ENCODE peak calls at places on chromosomes 13 and 19, in nine cellular contexts. E, B, N, V, I, M, G, J and X are unnamed samples.

GRCh38 chr19:12346896-12347295 is 13.5 kb upstream of the ZNF563 start:
- DNase-seq in E (no peak), B (no peak), N (no peak), V (no peak), I (no peak), M (no peak), G (no peak), J (peak; percentile 27), X (no peak)

GRCh38 chr19:5030822-5031221 is 61.9 kb downstream of the KDM4B start:
- DNase-seq in E (no peak), B (no peak), N (no peak), V (peak; percentile 85), I (no peak), M (peak; percentile 72), G (no peak), J (no peak), X (no peak)

GRCh38 chr13:40048551-40048950 is 393.1 kb downstream of the COG6 start:
- DNase-seq in E (no peak), B (no peak), N (no peak), V (no peak), I (no peak), M (no peak), G (no peak), J (no peak), X (no peak)

GRCh38 chr13:22120646-22121045 is 449.8 kb downstream of the FGF9 start:
- DNase-seq in E (no peak), B (no peak), N (no peak), V (no peak), I (no peak), M (no peak), G (no peak), J (no peak), X (no peak)

GRCh38 chr19:2235396-2236284 is 489 bp downstream of the PLEKHJ1 start:
- DNase-seq in E (no peak), B (no peak), N (peak; percentile 42), V (no peak), I (no peak), M (no peak), G (peak; percentile 64), J (peak; percentile 44), X (no peak)

GRCh38 chr19:16384688-16385087 is 60.1 kb downstream of the KLF2 start:
- DNase-seq in E (no peak), B (no peak), N (peak; percentile 43), V (no peak), I (no peak), M (no peak), G (no peak), J (no peak), X (no peak)

GRCh38 chr13:51564671-51565070 is 19.6 kb upstream of the WDFY2 start:
- DNase-seq in E (no peak), B (no peak), N (no peak), V (peak; percentile 72), I (no peak), M (no peak), G (no peak), J (no peak), X (no peak)

GRCh38 chr19:58330458-58330857 is 3.7 kb downstream of the ZSCAN22 start:
- DNase-seq in E (peak; percentile 68), B (peak; percentile 71), N (no peak), V (no peak), I (no peak), M (no peak), G (no peak), J (no peak), X (no peak)

GRCh38 chr13:30766234-30766633 is 30.9 kb downstream of the ALOX5AP start:
- DNase-seq in E (no peak), B (no peak), N (no peak), V (no peak), I (no peak), M (no peak), G (no peak), J (no peak), X (no peak)

GRCh38 chr19:55383279-55383788 is 758 bp downstream of the TMEM238 start:
- DNase-seq in E (no peak), B (no peak), N (no peak), V (no peak), I (peak; percentile 74), M (no peak), G (peak; percentile 51), J (no peak), X (no peak)

GRCh38 chr13:29771247-29771646 is 79.2 kb downstream of the UBL3 start:
- DNase-seq in E (peak; percentile 57), B (peak; percentile 62), N (no peak), V (no peak), I (no peak), M (no peak), G (no peak), J (peak; percentile 22), X (no peak)

GRCh38 chr19:45154064-45154827 is 6.5 kb downstream of the NKPD1 start:
- DNase-seq in E (peak; percentile 94), B (peak; percentile 96), N (no peak), V (no peak), I (no peak), M (no peak), G (no peak), J (no peak), X (no peak)

DNA sequence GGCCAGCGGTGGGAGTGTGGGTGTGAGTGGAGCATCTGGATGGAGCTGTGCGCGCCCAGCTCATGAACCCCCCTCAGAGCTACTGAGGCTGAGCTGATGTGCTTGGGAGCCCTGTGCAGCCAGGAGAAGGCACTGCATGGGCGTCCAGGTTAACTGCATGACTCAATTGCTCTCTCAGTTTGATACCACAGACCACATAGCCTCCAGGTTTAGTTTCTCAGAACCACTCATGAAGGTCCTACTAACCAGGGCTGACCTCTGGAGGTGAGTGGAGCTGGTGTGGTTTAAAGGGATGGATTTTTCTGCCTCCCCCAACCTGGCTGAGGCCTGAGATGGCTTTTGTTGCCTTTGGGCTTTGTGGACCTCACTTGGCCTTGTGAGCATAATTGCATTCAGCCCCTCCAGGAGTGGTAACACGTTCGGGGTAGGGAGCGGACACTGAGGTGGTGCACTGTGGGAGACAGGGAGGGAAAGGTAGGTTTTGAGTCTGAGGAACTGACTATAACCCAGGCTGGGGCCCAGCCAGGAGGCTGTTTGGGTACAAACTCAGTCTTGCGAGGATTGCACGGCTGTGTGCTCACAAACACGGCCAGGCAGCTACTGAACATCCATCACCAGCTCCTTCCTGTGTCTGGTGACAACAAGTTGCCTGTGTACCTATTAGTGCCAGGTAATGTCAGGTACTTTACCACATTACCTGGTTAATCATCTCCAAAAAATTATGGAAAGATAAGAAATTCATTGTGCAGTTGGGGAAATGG is 97.5 kb downstream of the RGCC start:
- DNase-seq in E (no peak), B (no peak), N (no peak), V (no peak), I (no peak), M (no peak), G (no peak), J (no peak), X (no peak)
- H3K4me3 ChIP-seq in E (no peak overlapping the region), B (no peak overlapping the region), N (no peak overlapping the region), V (no peak overlapping the region), I (no peak overlapping the region), M (no peak overlapping the region), G (no peak overlapping the region), J (no peak overlapping the region), X (no peak overlapping the region)

GRCh38 chr19:34926685-34927375 is at the start of gene ZNF30:
- DNase-seq in E (peak; percentile 96), B (peak; percentile 95), N (peak; percentile 94), V (peak; percentile 97), I (peak; percentile 96), M (peak; percentile 96), G (peak; percentile 92), J (peak; percentile 90), X (peak; percentile 39)
- H3K4me3 ChIP-seq in E (peak within 1 kb of the TSS; percentile 65), B (peak within 1 kb of the TSS; percentile 80), N (peak within 1 kb of the TSS; percentile 74), V (peak within 1 kb of the TSS; percentile 79), I (peak within 1 kb of the TSS; percentile 97), M (peak within 1 kb of the TSS; percentile 73), G (peak within 1 kb of the TSS; percentile 54), J (peak within 1 kb of the TSS; percentile 77), X (peak within 1 kb of the TSS; percentile 77)

DNA sequence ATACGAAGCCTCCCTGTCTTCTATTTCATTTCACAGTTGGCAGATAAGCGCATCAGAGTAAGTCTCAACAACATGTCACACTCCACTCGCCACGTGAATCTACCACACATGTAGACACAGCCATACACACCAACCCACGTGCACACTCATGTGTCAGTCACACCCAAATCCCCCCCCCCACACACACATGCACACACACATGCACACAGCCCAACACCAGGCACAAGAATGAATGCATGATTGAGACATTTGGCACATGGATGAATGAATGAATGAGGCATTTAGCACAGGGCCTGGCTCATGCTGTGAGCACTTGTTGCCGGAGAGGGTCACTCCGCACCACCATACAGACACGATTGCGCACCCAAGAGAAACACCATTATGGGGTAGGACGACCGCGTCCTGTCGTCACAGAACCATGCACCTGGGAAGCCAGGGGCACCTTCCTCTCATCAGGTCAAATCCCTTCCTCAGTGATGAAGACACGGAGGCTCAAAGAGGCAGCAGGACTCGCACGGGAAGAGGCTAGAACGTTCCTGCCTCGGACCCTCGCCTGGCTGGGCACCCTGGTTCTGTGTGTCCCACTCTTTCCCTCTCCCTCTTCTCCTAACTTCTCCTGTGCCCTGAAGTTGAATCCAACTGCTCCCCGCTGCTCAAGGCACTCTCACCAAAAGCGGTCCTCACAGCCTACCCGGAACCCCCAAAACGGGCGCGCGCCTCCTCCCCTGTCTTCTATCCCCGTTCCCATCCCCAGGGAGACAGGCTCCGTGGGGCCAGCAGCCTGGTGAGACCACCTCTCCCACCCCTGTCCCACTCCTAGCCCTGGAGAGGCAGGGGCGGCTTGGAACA is 1.4 kb downstream of the MEIS3 start:
- DNase-seq in E (no peak), B (no peak), N (no peak), V (no peak), I (peak; percentile 64), M (no peak), G (no peak), J (no peak), X (no peak)
- H3K4me3 ChIP-seq in E (peak overlapping the region; percentile 67), B (peak overlapping the region; percentile 54), N (peak overlapping the region; percentile 63), V (no peak overlapping the region), I (peak overlapping the region; percentile 87), M (no peak overlapping the region), G (peak overlapping the region; percentile 51), J (no peak overlapping the region), X (peak overlapping the region; percentile 45)

GRCh38 chr19:18206018-18206417 is 2.2 kb upstream of the RAB3A start:
- DNase-seq in E (no peak), B (no peak), N (no peak), V (no peak), I (no peak), M (no peak), G (peak; percentile 52), J (no peak), X (no peak)
- H3K4me3 ChIP-seq in E (peak overlapping the region; percentile 56), B (no peak overlapping the region), N (peak overlapping the region; percentile 82), V (no peak overlapping the region), I (peak overlapping the region; percentile 87), M (no peak overlapping the region), G (peak overlapping the region; percentile 45), J (no peak overlapping the region), X (no peak overlapping the region)

DNA sequence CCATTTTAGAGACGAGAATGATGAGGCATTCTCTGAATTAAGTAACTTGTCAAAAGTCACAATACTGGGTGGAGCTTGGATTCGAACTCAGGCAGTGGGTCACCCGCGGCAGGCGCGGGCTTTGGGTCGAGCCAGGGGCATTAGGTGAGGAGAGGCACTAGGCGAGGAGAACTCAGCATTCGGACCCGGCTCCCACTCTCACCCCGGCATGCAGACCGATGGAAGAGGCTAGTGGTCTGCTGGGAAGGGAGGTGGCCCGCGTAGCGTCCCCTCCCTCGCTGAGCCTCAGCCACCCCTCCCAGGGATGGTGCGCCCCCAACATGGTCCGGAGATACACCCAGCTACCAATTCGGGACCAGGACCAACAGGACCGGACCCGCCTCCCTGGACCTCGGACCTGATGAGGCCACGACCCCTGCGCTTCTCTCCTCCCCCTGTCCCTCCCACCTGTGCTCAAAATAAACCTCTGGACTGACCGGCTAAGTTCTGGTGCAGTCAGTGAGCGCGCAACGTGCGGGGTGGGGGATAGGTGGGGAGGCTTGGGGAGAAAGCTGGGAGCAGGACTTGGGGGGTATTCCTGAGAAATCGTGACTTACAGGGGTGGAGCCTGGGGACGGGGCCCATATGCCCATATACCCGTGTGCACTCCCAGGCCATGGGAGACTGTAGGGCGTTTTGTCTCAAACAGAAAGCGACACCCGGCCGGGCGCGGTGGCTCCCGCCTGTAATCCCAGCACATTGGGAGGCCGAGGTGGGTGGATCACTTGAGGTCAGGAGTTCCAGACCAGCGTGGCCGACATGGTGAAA is 1.3 kb upstream of the SNAPC2 start:
- DNase-seq in E (no peak), B (no peak), N (no peak), V (no peak), I (no peak), M (peak; percentile 73), G (no peak), J (no peak), X (no peak)
- H3K4me3 ChIP-seq in E (no peak overlapping the region), B (no peak overlapping the region), N (peak overlapping the region; percentile 81), V (no peak overlapping the region), I (no peak overlapping the region), M (no peak overlapping the region), G (no peak overlapping the region), J (peak overlapping the region; percentile 76), X (no peak overlapping the region)